ENCODE peak calls at places on chromosomes 12 and 14, in four cellular contexts. U is cardiac fibroblast; G is AG04450; X is CD8-positive, alpha-beta T cell. Y is an unnamed sample.

GRCh38 chr12:13851828-13852227 is 129.6 kb downstream of the GRIN2B start:
- DNase-seq in U (no peak), X (no peak), G (no peak), Y (no peak)

GRCh38 chr14:89779707-89780106 is 174.8 kb downstream of the EFCAB11 start:
- DNase-seq in G (no peak), X (no peak), U (no peak), Y (no peak)

GRCh38 chr12:32264995-32265394 is 134.4 kb upstream of the FGD4 start:
- DNase-seq in U (peak; percentile 32), X (no peak), G (no peak), Y (no peak)

GRCh38 chr14:103846569-103847438 is 571 bp downstream of the PPP1R13B start:
- DNase-seq in U (peak; percentile 22), G (no peak), X (peak; percentile 16), Y (peak; percentile 41)

GRCh38 chr14:59870277-59871165 is at the start of gene RTN1:
- DNase-seq in G (peak; percentile 2), U (peak; percentile 27), X (no peak), Y (peak; percentile 64)

GRCh38 chr12:71201136-71201679 is 43.4 kb upstream of the TSPAN8 start:
- DNase-seq in U (no peak), X (no peak), G (no peak), Y (no peak)

GRCh38 chr14:61368061-61368710 is 46.8 kb downstream of the PRKCH start:
- DNase-seq in U (no peak), X (no peak), G (no peak), Y (no peak)

GRCh38 chr14:67837011-67837624 is 17.5 kb downstream of the RAD51B start:
- DNase-seq in G (peak; percentile 61), X (peak; percentile 42), U (peak; percentile 90), Y (peak; percentile 73)

GRCh38 chr12:62003217-62003616 is 257.0 kb upstream of the USP15 start:
- DNase-seq in G (no peak), X (no peak), U (no peak), Y (no peak)

GRCh38 chr14:64569108-64570045 is 19.6 kb downstream of the PPP1R36 start:
- DNase-seq in G (no peak), U (peak; percentile 81), X (no peak), Y (peak; percentile 81)

GRCh38 chr12:112843272-112843671 is 51.7 kb downstream of the RPH3A start:
- DNase-seq in U (peak; percentile 43), G (no peak), X (no peak), Y (no peak)

GRCh38 chr12:52925717-52926595 is 21.1 kb upstream of the KRT8 start:
- DNase-seq in X (no peak), U (no peak), G (no peak), Y (no peak)

GRCh38 chr14:78519863-78520262 is 349.7 kb downstream of the NRXN3 start:
- DNase-seq in U (peak; percentile 25), X (no peak), G (no peak), Y (peak; percentile 36)

GRCh38 chr14:101557321-101557695 is 4.0 kb upstream of the DIO3 start:
- DNase-seq in G (no peak), U (no peak), X (no peak), Y (no peak)

GRCh38 chr12:57027011-57027804 is 10.9 kb upstream of the TAC3 start:
- DNase-seq in U (no peak), X (no peak), G (no peak), Y (no peak)

GRCh38 chr14:69483765-69484443 is 624 bp upstream of the PLEKHD1 start:
- DNase-seq in G (no peak), U (peak; percentile 16), X (no peak), Y (peak; percentile 16)

GRCh38 chr12:64273527-64274403 is 51.7 kb upstream of the KICS2 start:
- DNase-seq in G (no peak), X (no peak), U (peak; percentile 54), Y (peak; percentile 47)

GRCh38 chr12:107764626-107765025 is 3.7 kb upstream of the PRDM4 start:
- DNase-seq in G (no peak), X (no peak), U (no peak), Y (no peak)

GRCh38 chr12:42144174-42144423 is 575 bp downstream of the GXYLT1 start:
- DNase-seq in U (no peak), G (no peak), X (no peak), Y (no peak)

GRCh38 chr14:57462551-57462950 is 31.1 kb downstream of the CCDC198 start:
- DNase-seq in X (no peak), U (no peak), G (no peak), Y (peak; percentile 89)

GRCh38 chr14:97413991-97414717 is 617.0 kb downstream of the VRK1 start:
- DNase-seq in U (no peak), X (no peak), G (no peak), Y (no peak)

GRCh38 chr14:75884198-75884611 is 97.6 kb downstream of the TGFB3 start:
- DNase-seq in X (no peak), G (peak; percentile 60), U (peak; percentile 86), Y (peak; percentile 66)

GRCh38 chr12:7951671-7952070 is 15.7 kb upstream of the SLC2A3 start:
- DNase-seq in X (no peak), G (no peak), U (peak; percentile 19), Y (no peak)

GRCh38 chr12:61009167-61009566 is 1251.0 kb upstream of the USP15 start:
- DNase-seq in X (no peak), G (no peak), U (no peak), Y (peak; percentile 56)

GRCh38 chr12:31897791-31898503 is 61.3 kb upstream of the RESF1 start:
- DNase-seq in G (no peak), X (no peak), U (peak; percentile 44), Y (peak; percentile 33)

GRCh38 chr12:67367843-67368242 is 98.7 kb downstream of the CAND1 start:
- DNase-seq in G (no peak), X (no peak), U (no peak), Y (no peak)

GRCh38 chr14:63510538-63510937 is 32.6 kb downstream of the PPP2R5E start:
- DNase-seq in X (no peak), G (peak; percentile 21), U (no peak), Y (no peak)

GRCh38 chr14:84108746-84109457 is 1421.0 kb upstream of the FLRT2 start:
- DNase-seq in G (no peak), X (no peak), U (no peak), Y (no peak)

GRCh38 chr12:28486521-28486920 is 296.3 kb downstream of the CCDC91 start:
- DNase-seq in U (peak; percentile 7), G (no peak), X (no peak), Y (no peak)

GRCh38 chr14:25371053-25371452 is 321.1 kb upstream of the STXBP6 start:
- DNase-seq in U (no peak), X (no peak), G (no peak), Y (no peak)

GRCh38 chr12:7716391-7716790 is 5.2 kb downstream of the DPPA3 start:
- DNase-seq in G (no peak), U (peak; percentile 8), X (no peak), Y (peak; percentile 35)

GRCh38 chr12:75986001-75986739 is 45.4 kb downstream of the PHLDA1 start:
- DNase-seq in U (no peak), G (no peak), X (no peak), Y (no peak)

GRCh38 chr12:4775936-4776335 is 55.7 kb downstream of the GALNT8 start:
- DNase-seq in G (no peak), U (no peak), X (no peak), Y (no peak)

GRCh38 chr12:77685112-77685511 is 145.6 kb upstream of the NAV3 start:
- DNase-seq in G (peak; percentile 62), U (peak; percentile 88), X (no peak), Y (peak; percentile 83)
- TF ChIP-seq CTCF in G (peak; percentile 77), U (peak; percentile 64), X (no peak), Y (peak; percentile 62)

DNA sequence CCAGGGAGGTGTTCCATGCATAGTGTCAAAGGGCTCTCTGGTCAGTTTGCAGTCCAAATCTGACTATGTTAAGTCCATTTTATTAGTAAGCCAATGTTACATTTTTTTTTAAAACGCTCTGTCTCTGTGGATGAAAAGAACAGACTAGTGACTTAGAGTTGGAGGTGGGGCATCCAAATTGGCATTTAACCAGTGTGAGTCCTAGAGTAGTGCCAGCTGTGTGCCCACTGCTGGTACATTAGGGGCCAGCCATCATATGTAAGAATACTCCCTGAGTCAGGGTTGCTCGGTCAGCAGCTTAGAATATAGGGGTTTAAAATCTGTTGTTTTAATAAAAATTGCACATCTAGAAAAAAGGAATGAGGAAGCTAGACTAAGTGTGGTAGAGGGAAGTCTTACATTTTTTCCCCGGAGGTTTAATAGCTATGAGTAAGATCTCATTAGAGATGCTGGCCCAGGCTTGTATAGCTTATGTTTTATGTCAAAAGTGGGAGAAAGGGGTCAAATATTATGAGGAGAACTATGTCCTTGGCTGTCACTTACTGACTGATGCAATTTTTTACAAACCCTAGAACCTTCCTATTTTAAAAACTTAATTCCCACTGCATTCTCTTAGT is 86.9 kb downstream of the TESC start:
- DNase-seq in G (no peak), U (peak; percentile 64), X (no peak), Y (no peak)
- TF ChIP-seq CTCF in G (no peak), U (no peak), X (no peak), Y (no peak)

GRCh38 chr12:93996321-93996720 is 152.1 kb upstream of the PLXNC1 start:
- DNase-seq in X (no peak), U (no peak), G (no peak), Y (no peak)

GRCh38 chr12:94001691-94002090 is 146.7 kb upstream of the PLXNC1 start:
- DNase-seq in U (no peak), X (no peak), G (no peak), Y (no peak)
- TF ChIP-seq CTCF in U (no peak), X (no peak), G (no peak), Y (no peak)

GRCh38 chr12:54566792-54567191 is 17.4 kb downstream of the PDE1B start:
- DNase-seq in U (no peak), G (no peak), X (no peak), Y (no peak)
- TF ChIP-seq CTCF in U (no peak), G (no peak), X (no peak), Y (no peak)

GRCh38 chr14:74804219-74804825 is 41.2 kb downstream of the YLPM1 start:
- DNase-seq in G (peak; percentile 43), X (no peak), U (peak; percentile 81), Y (peak; percentile 59)
- TF ChIP-seq CTCF in G (peak; percentile 81), X (peak; percentile 51), U (peak; percentile 77), Y (peak; percentile 75)

GRCh38 chr14:95609398-95609990 is 74.6 kb downstream of the GLRX5 start:
- DNase-seq in X (no peak), U (peak; percentile 29), G (no peak), Y (peak; percentile 70)
- TF ChIP-seq CTCF in X (no peak), U (peak; percentile 42), G (peak; percentile 58), Y (peak; percentile 77)